ENCODE peak calls at places on chromosomes 5 and 9, in seven cellular contexts. J is RWPE1, T is A549, O is left ventricle myocardium inferior, A is tibial nerve, G is ovary, P is psoas muscle. W is an unnamed sample.

GRCh38 chr5:127015716-127016115 is 14.6 kb downstream of the MARCHF3 start:
- DNase-seq in J (no peak), T (no peak), O (no peak), A (no peak), G (no peak), P (no peak), W (no peak)

GRCh38 chr5:180141068-180141660 is 67.8 kb downstream of the RASGEF1C start:
- DNase-seq in J (no peak), T (no peak), O (no peak), A (no peak), G (no peak), P (no peak), W (no peak)

GRCh38 chr9:29126783-29127182 is 1553.5 kb upstream of the C9orf72 start:
- DNase-seq in J (no peak), T (no peak), O (no peak), A (no peak), G (no peak), P (no peak), W (no peak)

GRCh38 chr9:132828201-132828770 is 49.8 kb downstream of the AK8 start:
- DNase-seq in J (no peak), T (no peak), O (no peak), A (no peak), G (no peak), P (no peak), W (no peak)

GRCh38 chr9:93133641-93134017 is 422 bp downstream of the NINJ1 start:
- DNase-seq in J (peak), T (peak), O (peak), A (peak), G (peak), P (peak), W (peak)

GRCh38 chr5:126007841-126008240 is 415.4 kb upstream of the GRAMD2B start:
- DNase-seq in J (no peak), T (no peak), O (no peak), A (no peak), G (no peak), P (no peak), W (no peak)

GRCh38 chr5:122933926-122934325 is 88.5 kb downstream of the SNX24 start:
- DNase-seq in J (no peak), T (no peak), O (no peak), A (no peak), G (no peak), P (no peak), W (no peak)

GRCh38 chr5:77003246-77003645 is 27.0 kb upstream of the AGGF1 start:
- DNase-seq in J (no peak), T (no peak), O (no peak), A (no peak), G (no peak), P (no peak), W (no peak)

GRCh38 chr5:147971472-147971871 is 65.1 kb upstream of the C5orf46 start:
- DNase-seq in J (no peak), T (no peak), O (no peak), A (no peak), G (no peak), P (no peak), W (no peak)

GRCh38 chr9:127122176-127123151 is at the start of gene ANGPTL2:
- DNase-seq in J (peak), T (no peak), O (peak), A (peak), G (peak), P (peak), W (peak)

GRCh38 chr9:69671904-69672827 is at the start of gene APBA1:
- DNase-seq in J (no peak), T (peak), O (peak), A (peak), G (peak), P (peak), W (peak)

GRCh38 chr5:151254533-151254932 is 1.5 kb downstream of the GM2A start:
- DNase-seq in J (no peak), T (no peak), O (no peak), A (no peak), G (no peak), P (no peak), W (no peak)

GRCh38 chr5:149157330-149157729 is 16.0 kb downstream of the ABLIM3 start:
- DNase-seq in J (no peak), T (no peak), O (no peak), A (no peak), G (no peak), P (no peak), W (no peak)

GRCh38 chr9:93898502-93899426 is 56.4 kb downstream of the BARX1 start:
- DNase-seq in J (no peak), T (no peak), O (peak), A (no peak), G (no peak), P (no peak), W (peak)

GRCh38 chr5:13831236-13831810 is 113.2 kb downstream of the DNAH5 start:
- DNase-seq in J (peak), T (no peak), O (no peak), A (no peak), G (no peak), P (no peak), W (no peak)

GRCh38 chr5:3382782-3383181 is 212.8 kb upstream of the IRX1 start:
- DNase-seq in J (no peak), T (no peak), O (no peak), A (no peak), G (no peak), P (no peak), W (no peak)

GRCh38 chr5:89181546-89181945 is 298.6 kb upstream of the MEF2C start:
- DNase-seq in J (no peak), T (no peak), O (no peak), A (no peak), G (no peak), P (no peak), W (no peak)

GRCh38 chr5:28743362-28743761 is 1705.0 kb upstream of the CDH9 start:
- DNase-seq in J (no peak), T (no peak), O (no peak), A (no peak), G (no peak), P (no peak), W (no peak)

GRCh38 chr9:117276444-117276843 is 138.4 kb downstream of the ASTN2 start:
- DNase-seq in J (no peak), T (no peak), O (no peak), A (no peak), G (no peak), P (no peak), W (no peak)

GRCh38 chr5:145464194-145464593 is 370.9 kb downstream of the PRELID2 start:
- DNase-seq in J (no peak), T (no peak), O (no peak), A (no peak), G (no peak), P (no peak), W (no peak)

GRCh38 chr9:84860423-84861115 is 191.0 kb downstream of the NTRK2 start:
- DNase-seq in J (no peak), T (no peak), O (no peak), A (no peak), G (no peak), P (no peak), W (no peak)

GRCh38 chr5:171137768-171138540 is 171.1 kb upstream of the TLX3 start:
- DNase-seq in J (no peak), T (no peak), O (no peak), A (no peak), G (no peak), P (no peak), W (no peak)

GRCh38 chr5:14672508-14673394 is 8.2 kb downstream of the OTULIN start:
- DNase-seq in J (no peak), T (no peak), O (no peak), A (no peak), G (no peak), P (no peak), W (no peak)

GRCh38 chr9:16329699-16330113 is 540.8 kb downstream of the BNC2 start:
- DNase-seq in J (no peak), T (no peak), O (peak), A (no peak), G (peak), P (peak), W (no peak)

GRCh38 chr5:158522761-158523160 is 577.0 kb downstream of the EBF1 start:
- DNase-seq in J (no peak), T (no peak), O (peak), A (no peak), G (peak), P (no peak), W (no peak)

GRCh38 chr5:98968056-98968564 is 39.3 kb upstream of the CHD1 start:
- DNase-seq in J (no peak), T (no peak), O (no peak), A (no peak), G (no peak), P (no peak), W (no peak)

GRCh38 chr5:170307575-170308465 is 10.2 kb upstream of the LCP2 start:
- DNase-seq in J (peak), T (peak), O (peak), A (peak), G (peak), P (peak), W (peak)

GRCh38 chr5:82707741-82708140 is 369.5 kb downstream of the TMEM167A start:
- DNase-seq in J (peak), T (no peak), O (no peak), A (no peak), G (no peak), P (no peak), W (no peak)

GRCh38 chr5:7868773-7869473 is at the start of the genes FASTKD3 and MTRR:
- DNase-seq in J (peak), T (peak), O (peak), A (peak), G (peak), P (peak), W (peak)
- TF ChIP-seq CTCF in J (no peak), T (no peak), O (no peak), A (no peak), G (no peak), P (no peak), W (no peak)

GRCh38 chr9:104963076-104963475 is 35.1 kb upstream of the ABCA1 start:
- DNase-seq in J (no peak), T (no peak), O (no peak), A (no peak), G (no peak), P (no peak), W (no peak)

GRCh38 chr9:104958756-104959155 is 30.8 kb upstream of the ABCA1 start:
- DNase-seq in J (no peak), T (no peak), O (no peak), A (no peak), G (no peak), P (no peak), W (no peak)

GRCh38 chr9:104961701-104962359 is 33.9 kb upstream of the ABCA1 start:
- DNase-seq in J (peak), T (no peak), O (no peak), A (no peak), G (no peak), P (no peak), W (no peak)

GRCh38 chr9:104961238-104961637 is 33.3 kb upstream of the ABCA1 start:
- DNase-seq in J (peak), T (peak), O (no peak), A (no peak), G (no peak), P (no peak), W (no peak)
- H3K27ac ChIP-seq in J (peak), T (no peak), O (no peak), A (no peak), G (no peak), P (no peak), W (no peak)

GRCh38 chr5:54477941-54478478 is 22.5 kb downstream of the HSPB3 start:
- DNase-seq in J (no peak), T (no peak), O (no peak), A (no peak), G (no peak), P (no peak), W (no peak)
- TF ChIP-seq CTCF in J (no peak), T (no peak), O (no peak), A (no peak), G (no peak), P (no peak), W (no peak)

GRCh38 chr5:32320576-32320975 is 7.8 kb upstream of the MTMR12 start:
- DNase-seq in J (no peak), T (no peak), O (no peak), A (no peak), G (no peak), P (no peak), W (no peak)
- H3K27ac ChIP-seq in J (no peak), T (no peak), O (no peak), A (no peak), G (no peak), P (no peak), W (no peak)

W was measured in lower lobe of right lung.